ENCODE peak calls at places on chromosomes 13 and 19, in five cellular contexts. N is T-helper 1 cell, G is HFF-Myc, C is A549, S is NCI-H774. O is an unnamed sample.

GRCh38 chr13:26037302-26037701 is 14.5 kb downstream of the SHISA2 start:
- DNase-seq in N (no peak), G (no peak), C (no peak), S (peak), O (peak)

GRCh38 chr13:113029487-113030258 is 60.7 kb downstream of the MCF2L start:
- DNase-seq in N (peak), G (no peak), C (peak), S (peak), O (peak)

GRCh38 chr19:53507523-53508442 is 30.2 kb upstream of the ZNF331 start:
- DNase-seq in N (no peak), G (no peak), C (no peak), S (no peak), O (no peak)

GRCh38 chr19:39518975-39519374 is 4.0 kb downstream of the SELENOV start:
- DNase-seq in N (no peak), G (no peak), C (no peak), S (no peak), O (no peak)

GRCh38 chr13:60397693-60398437 is 845 bp downstream of the TDRD3 start:
- DNase-seq in N (peak), G (no peak), C (peak), S (peak), O (peak)

GRCh38 chr19:7482584-7483439 is 6.0 kb downstream of the PEX11G start:
- DNase-seq in N (no peak), G (no peak), C (no peak), S (peak), O (no peak)

GRCh38 chr13:28161370-28161769 is 23.0 kb downstream of the PAN3 start:
- DNase-seq in N (no peak), G (no peak), C (no peak), S (no peak), O (no peak)

GRCh38 chr13:110359840-110360301 is 52.8 kb downstream of the COL4A2 start:
- DNase-seq in N (no peak), G (no peak), C (no peak), S (no peak), O (no peak)

GRCh38 chr13:36872621-36873020 is 47.4 kb downstream of the SMAD9 start:
- DNase-seq in N (no peak), G (no peak), C (no peak), S (no peak), O (no peak)

GRCh38 chr19:23160766-23161165 is 43.9 kb downstream of the ZNF730 start:
- DNase-seq in N (no peak), G (no peak), C (no peak), S (no peak), O (no peak)

GRCh38 chr19:55069137-55069858 is 6.3 kb upstream of the RDH13 start:
- DNase-seq in N (no peak), G (no peak), C (peak), S (no peak), O (no peak)

GRCh38 chr19:40740747-40741146 is 9.5 kb downstream of the ACTMAP start:
- DNase-seq in N (no peak), G (peak), C (no peak), S (no peak), O (no peak)

GRCh38 chr13:29125934-29126424 is 305.8 kb downstream of the MTUS2 start:
- DNase-seq in N (no peak), G (no peak), C (no peak), S (no peak), O (no peak)

GRCh38 chr13:73876323-73876722 is 257.9 kb downstream of the KLF12 start:
- DNase-seq in N (no peak), G (no peak), C (no peak), S (no peak), O (no peak)